ENCODE peak calls at places on chromosome 16, in ten cellular contexts. G is heart left ventricle, U is astrocyte, D is breast epithelium, Z is ascending aorta, V is MM.1S, X is pancreas, M is right lobe of liver, A is PC-3, Q is neural progenitor cell. H is an unnamed sample. For H3K27me3, the result is how much of the 10 kb centered on the place peaks cover.

GRCh38 chr16:55250641-55251550 is 73.1 kb upstream of the IRX6 start:
- DNase-seq in G (no peak), D (no peak), Q (no peak), M (no peak), U (no peak), A (no peak), Z (no peak), X (no peak), V (no peak), H (no peak)

GRCh38 chr16:60727856-60728255 is 1308.4 kb downstream of the CDH8 start:
- DNase-seq in U (no peak), M (no peak), Q (no peak), Z (no peak), V (no peak), G (no peak), X (no peak), A (no peak), D (no peak), H (no peak)

GRCh38 chr16:69270395-69270794 is 40.8 kb upstream of the VPS4A start:
- DNase-seq in G (no peak), A (no peak), V (no peak), M (no peak), Q (no peak), D (no peak), Z (no peak), U (no peak), X (no peak), H (no peak)

GRCh38 chr16:74309789-74310781 is 13.5 kb downstream of the PSMD7 start:
- DNase-seq in A (peak), Q (peak), U (peak), X (no peak), G (no peak), V (peak), Z (no peak), M (no peak), D (no peak), H (no peak)

GRCh38 chr16:35562471-35562870 is 2103.1 kb downstream of the TP53TG3F start:
- DNase-seq in Z (no peak), X (no peak), M (no peak), Q (no peak), D (no peak), V (peak), G (no peak), A (no peak), U (no peak), H (no peak)

GRCh38 chr16:6193718-6194117 is 1096.1 kb upstream of the EEF2KMT start:
- DNase-seq in V (peak), A (peak), U (peak), Z (no peak), M (no peak), Q (peak), D (no peak), G (no peak), X (no peak), H (no peak)

GRCh38 chr16:3135120-3135715 is 389 bp downstream of the ZNF213 start:
- DNase-seq in Z (no peak), G (no peak), U (no peak), X (no peak), M (no peak), A (no peak), D (no peak), Q (no peak), V (no peak), H (no peak)

GRCh38 chr16:1772362-1772907 is at the start of gene EME2:
- DNase-seq in G (no peak), U (no peak), M (no peak), X (no peak), D (no peak), V (peak), A (no peak), Z (no peak), Q (peak), H (peak)

GRCh38 chr16:77888786-77889185 is 100.4 kb downstream of the VAT1L start:
- DNase-seq in X (no peak), V (no peak), A (no peak), Z (no peak), D (no peak), U (no peak), Q (no peak), G (no peak), M (no peak), H (no peak)

GRCh38 chr16:20348365-20349185 is 3.9 kb downstream of the UMOD start:
- DNase-seq in V (no peak), D (no peak), U (no peak), X (peak), Z (no peak), M (peak), A (no peak), G (no peak), Q (peak), H (no peak)

GRCh38 chr16:82317411-82318168 is 147.6 kb upstream of the MPHOSPH6 start:
- DNase-seq in V (no peak), M (no peak), U (peak), Z (no peak), Q (no peak), X (no peak), A (no peak), G (peak), D (no peak), H (no peak)

GRCh38 chr16:87233928-87234327 is 83.3 kb downstream of the C16orf95 start:
- DNase-seq in X (no peak), M (no peak), D (no peak), Z (no peak), G (no peak), V (no peak), U (peak), Q (peak), A (no peak), H (no peak)

GRCh38 chr16:27211026-27211425 is 7.7 kb downstream of the KDM8 start:
- DNase-seq in V (no peak), Z (no peak), X (no peak), D (no peak), M (no peak), A (no peak), Q (no peak), G (no peak), U (no peak), H (no peak)

GRCh38 chr16:30381351-30382041 is 865 bp downstream of the SEPTIN1 start:
- DNase-seq in G (peak), D (no peak), Z (no peak), V (no peak), U (no peak), Q (no peak), M (no peak), A (no peak), X (no peak), H (no peak)

GRCh38 chr16:27973678-27974077 is 89.8 kb downstream of the GSG1L start:
- DNase-seq in Z (no peak), V (no peak), X (no peak), D (no peak), G (no peak), M (peak), U (no peak), Q (no peak), A (no peak), H (no peak)

GRCh38 chr16:75011634-75012307 is 12.9 kb downstream of the ZNRF1 start:
- DNase-seq in M (no peak), A (peak), U (peak), Z (peak), G (no peak), V (no peak), D (no peak), X (no peak), Q (no peak), H (no peak)

GRCh38 chr16:20910781-20911321 is 10.3 kb downstream of the LYRM1 start:
- DNase-seq in V (no peak), X (no peak), Q (no peak), G (no peak), U (peak), A (peak), D (no peak), M (no peak), Z (no peak), H (no peak)

GRCh38 chr16:82329070-82329469 is 159.0 kb upstream of the MPHOSPH6 start:
- DNase-seq in V (no peak), Z (no peak), M (no peak), X (no peak), U (no peak), G (no peak), Q (no peak), A (no peak), D (no peak), H (no peak)

GRCh38 chr16:84266451-84266850 is 26.6 kb upstream of the KCNG4 start:
- DNase-seq in M (peak), Q (peak), D (no peak), Z (no peak), V (peak), A (peak), G (peak), U (peak), X (peak), H (peak)

GRCh38 chr16:70714526-70715112 is 28.8 kb upstream of the MTSS2 start:
- DNase-seq in G (no peak), M (no peak), A (no peak), D (no peak), Z (no peak), V (no peak), Q (no peak), X (no peak), U (peak), H (no peak)

GRCh38 chr16:24525970-24526559 is 13.3 kb upstream of the RBBP6 start:
- DNase-seq in G (no peak), M (no peak), U (peak), V (no peak), X (peak), Q (no peak), Z (no peak), A (peak), D (no peak), H (no peak)

GRCh38 chr16:9077001-9077809 is 14.2 kb upstream of the HAPSTR1 start:
- DNase-seq in U (peak), M (no peak), Q (no peak), A (peak), Z (no peak), G (no peak), V (peak), X (no peak), D (no peak), H (no peak)

GRCh38 chr16:31071861-31072260 is 2.2 kb downstream of the ZNF668 start:
- DNase-seq in A (peak), M (no peak), G (no peak), U (peak), X (no peak), V (no peak), Z (no peak), D (no peak), Q (peak), H (no peak)

GRCh38 chr16:4293822-4294457 is 21.1 kb upstream of the TFAP4 start:
- DNase-seq in Q (peak), M (no peak), X (peak), G (peak), U (peak), Z (peak), V (no peak), A (peak), D (peak), H (no peak)

GRCh38 chr16:74667215-74667765 is 613 bp upstream of the RFWD3 start:
- DNase-seq in A (no peak), V (peak), Z (peak), X (peak), M (no peak), G (no peak), D (no peak), U (peak), Q (peak), H (peak)

GRCh38 chr16:17590711-17591654 is 120.2 kb upstream of the XYLT1 start:
- DNase-seq in Q (no peak), A (no peak), X (no peak), V (no peak), G (no peak), D (no peak), M (no peak), Z (no peak), U (peak), H (peak)

GRCh38 chr16:46973457-46974324 is at the start of gene DNAJA2:
- DNase-seq in V (peak), D (peak), Z (peak), Q (peak), G (peak), M (peak), A (peak), X (peak), U (peak), H (peak)

GRCh38 chr16:20956319-20956718 is 55.7 kb downstream of the LYRM1 start:
- DNase-seq in V (no peak), M (no peak), Q (no peak), Z (no peak), U (no peak), D (no peak), X (no peak), A (peak), G (no peak), H (no peak)

GRCh38 chr16:78196527-78196926 is 97.1 kb downstream of the WWOX start:
- DNase-seq in M (no peak), U (no peak), Z (no peak), A (no peak), V (no peak), Q (no peak), X (no peak), G (no peak), D (no peak), H (no peak)

GRCh38 chr16:86952769-86953168 is 364.4 kb downstream of the C16orf95 start:
- DNase-seq in V (no peak), X (no peak), G (no peak), D (no peak), Q (no peak), U (no peak), Z (no peak), A (peak), M (no peak), H (no peak)

GRCh38 chr16:22092143-22092933 is at the start of gene VWA3A:
- DNase-seq in M (no peak), V (no peak), D (no peak), Q (peak), A (no peak), U (peak), X (peak), G (no peak), Z (no peak), H (no peak)

GRCh38 chr16:17080105-17080504 is 390.7 kb downstream of the XYLT1 start:
- DNase-seq in U (no peak), D (no peak), A (no peak), X (no peak), Z (no peak), M (no peak), Q (no peak), V (no peak), G (no peak), H (no peak)

GRCh38 chr16:66949472-66949871 is 11.6 kb upstream of the CES3 start:
- DNase-seq in X (no peak), G (no peak), D (no peak), U (no peak), A (no peak), V (no peak), Z (no peak), M (peak), Q (no peak), H (no peak)

GRCh38 chr16:66953462-66954096 is 7.5 kb upstream of the CES3 start:
- DNase-seq in G (no peak), U (no peak), A (no peak), V (no peak), Z (no peak), Q (no peak), X (no peak), M (no peak), D (no peak), H (no peak)

GRCh38 chr16:66952430-66953139 is 8.5 kb upstream of the CES3 start:
- DNase-seq in G (no peak), X (no peak), Z (no peak), D (no peak), A (no peak), V (no peak), M (no peak), U (no peak), Q (peak), H (no peak)

GRCh38 chr16:66950437-66950836 is 10.6 kb upstream of the CES3 start:
- DNase-seq in D (no peak), A (no peak), Z (no peak), M (no peak), Q (no peak), X (no peak), G (no peak), U (no peak), V (no peak), H (no peak)

DNA sequence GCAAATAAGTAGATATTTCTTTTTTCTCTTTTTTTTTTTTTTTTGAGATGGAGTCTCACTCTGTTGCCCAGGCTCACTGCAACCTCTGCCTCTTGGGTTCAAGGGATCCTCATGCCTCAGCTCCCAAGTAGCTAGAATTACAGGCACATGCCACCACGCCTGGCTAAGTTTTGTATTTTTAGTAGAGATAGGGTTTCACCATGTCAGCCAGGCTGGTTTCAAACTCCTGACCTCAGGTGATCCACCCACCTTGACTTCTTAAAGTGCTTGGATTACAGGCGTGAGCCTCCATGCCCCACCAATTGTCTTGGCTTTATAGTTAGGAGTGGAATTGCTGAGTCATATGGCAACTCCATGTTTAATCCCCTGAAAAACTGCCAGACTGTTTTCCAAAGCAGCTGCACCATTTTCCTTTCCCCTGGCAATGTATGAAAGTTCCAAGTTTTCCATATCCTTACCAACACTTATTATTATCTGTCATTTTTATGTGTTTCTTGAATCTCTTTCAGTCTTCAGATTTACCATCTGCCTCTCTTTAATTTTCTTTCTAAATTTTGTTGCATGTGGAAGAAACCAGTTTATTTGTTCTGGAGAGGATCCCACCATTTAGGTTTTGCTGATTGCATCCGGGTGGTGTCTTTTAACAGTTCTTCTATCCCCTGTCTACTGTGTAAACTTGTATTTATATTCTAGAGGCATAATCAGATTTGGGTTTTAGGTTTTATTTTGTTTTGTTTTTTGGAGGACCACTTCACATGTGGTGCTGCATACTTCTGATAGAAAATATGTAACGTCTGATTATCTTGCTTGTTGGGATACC is 9.9 kb upstream of the CES3 start:
- DNase-seq in G (no peak), D (no peak), X (no peak), Z (no peak), V (no peak), Q (no peak), U (no peak), A (no peak), M (no peak), H (no peak)
- H3K27me3 ChIP-seq in G (under half), D (under half), X (under half), Z (under half), V (under half), Q (half or more), U (under half), A (under half), M (under half), H (under half)

GRCh38 chr16:57127836-57128235 is 35.5 kb downstream of the CPNE2 start:
- DNase-seq in Q (no peak), G (no peak), D (no peak), U (no peak), M (no peak), A (no peak), V (no peak), X (no peak), Z (no peak), H (no peak)

GRCh38 chr16:57127037-57127763 is 34.8 kb downstream of the CPNE2 start:
- DNase-seq in M (no peak), D (no peak), U (no peak), V (no peak), Q (no peak), Z (no peak), A (no peak), X (no peak), G (no peak), H (no peak)

GRCh38 chr16:57126412-57126811 is 34.0 kb downstream of the CPNE2 start:
- DNase-seq in A (no peak), U (no peak), D (no peak), Q (no peak), V (no peak), Z (no peak), G (no peak), M (no peak), X (no peak), H (no peak)

GRCh38 chr16:57130950-57131321 is 38.6 kb downstream of the CPNE2 start:
- DNase-seq in V (no peak), U (no peak), D (no peak), G (no peak), Z (no peak), X (no peak), A (no peak), Q (no peak), M (no peak), H (no peak)

DNA sequence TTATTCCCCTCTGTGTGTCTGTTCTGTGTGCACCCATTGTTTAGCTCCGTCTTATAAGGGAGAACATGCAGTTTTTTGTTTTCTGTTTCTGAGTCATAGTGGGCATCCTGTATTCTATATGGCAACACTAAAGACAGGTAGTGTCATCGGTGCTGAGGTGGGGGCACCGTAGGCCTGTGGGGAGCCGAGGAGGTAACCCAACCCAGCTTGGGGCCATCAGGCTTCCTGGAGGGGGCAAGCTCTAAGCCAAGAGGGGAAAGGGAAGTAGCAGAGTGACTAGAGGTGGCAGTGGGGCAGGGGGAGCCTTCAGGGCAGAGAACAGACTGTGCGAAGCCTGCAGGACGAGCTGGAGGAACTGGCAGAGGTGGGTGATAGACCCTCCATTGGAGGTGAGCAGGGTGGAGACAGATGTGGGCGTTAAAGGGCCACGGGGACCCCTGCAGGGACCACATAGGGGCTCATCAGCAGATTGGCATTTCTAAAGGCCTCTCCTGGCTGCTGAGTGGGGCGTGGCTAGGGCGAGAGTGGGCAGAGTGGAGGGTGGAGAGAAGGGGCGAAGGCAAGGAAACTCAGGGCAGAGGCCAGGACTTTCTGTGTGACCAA is 36.5 kb downstream of the CPNE2 start:
- DNase-seq in V (no peak), U (no peak), Z (no peak), A (no peak), X (no peak), G (no peak), Q (no peak), D (no peak), M (no peak), H (no peak)
- H3K27ac ChIP-seq in V (no peak), U (no peak), Z (no peak), A (no peak), X (no peak), G (no peak), Q (no peak), D (no peak), M (no peak), H (peak)

GRCh38 chr16:89453662-89454321 is 36.6 kb downstream of the ANKRD11 start:
- DNase-seq in A (peak), Z (no peak), U (peak), G (peak), M (no peak), D (no peak), Q (peak), V (no peak), X (peak), H (no peak)
- TF ChIP-seq CTCF in A (peak), Z (no peak), U (no peak), G (no peak), M (no peak), D (no peak), Q (peak), V (no peak), X (no peak), H (no peak)

DNA sequence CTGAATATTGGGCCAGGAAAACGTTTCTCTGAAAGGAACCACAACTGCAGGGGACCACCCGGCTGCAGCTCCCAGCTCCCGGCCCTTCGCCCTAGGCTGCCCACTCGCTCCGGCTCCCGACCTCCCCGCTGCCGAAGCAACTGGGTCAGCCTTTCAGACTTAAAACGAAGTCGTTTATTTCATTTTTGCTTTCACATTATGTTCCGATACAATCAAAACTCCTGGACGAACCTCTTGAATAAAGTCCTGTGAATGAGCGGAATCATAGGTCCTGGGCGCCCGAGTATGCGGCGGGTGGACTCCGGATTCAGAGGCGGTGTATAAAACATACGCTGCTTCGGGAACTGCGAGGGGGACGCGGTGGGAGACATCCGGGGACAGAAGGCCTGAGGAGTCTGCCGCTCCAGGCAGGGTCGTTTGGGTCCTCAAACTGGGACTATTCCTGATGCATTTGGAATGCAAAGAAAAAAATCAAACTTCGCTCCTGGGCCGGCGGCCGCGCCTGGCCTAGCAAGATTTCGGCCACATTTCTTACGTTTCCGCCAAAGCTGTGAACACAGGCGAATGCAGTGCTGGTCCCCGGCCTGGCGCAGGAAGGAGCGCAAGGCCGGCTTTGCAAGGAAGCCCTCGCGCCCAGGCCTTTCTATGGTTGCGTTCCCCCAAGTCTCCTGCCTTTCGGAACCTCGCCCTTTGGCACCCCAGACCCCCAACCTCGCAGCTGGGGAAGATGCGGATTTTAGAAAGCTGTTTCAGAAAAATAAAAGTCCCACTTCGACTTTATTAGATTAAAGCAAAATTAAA is 3.7 kb downstream of the CBLN1 start:
- DNase-seq in V (no peak), X (no peak), D (no peak), G (no peak), Q (peak), Z (no peak), M (no peak), A (no peak), U (no peak), H (no peak)
- H3K27me3 ChIP-seq in V (half or more), X (under half), D (under half), G (half or more), Q (half or more), Z (under half), M (under half), A (half or more), U (half or more), H (under half)

GRCh38 chr16:11060856-11061255 is 116.5 kb downstream of the CLEC16A start:
- DNase-seq in A (no peak), M (no peak), G (no peak), X (no peak), Z (no peak), U (no peak), D (no peak), V (no peak), Q (no peak), H (no peak)
- H3K27ac ChIP-seq in A (no peak), M (no peak), G (no peak), X (no peak), Z (no peak), U (no peak), D (no peak), V (no peak), Q (no peak), H (no peak)

H was measured in CD8-positive, alpha-beta T cell.